ENCODE peak calls at places on chromosome 10, in ten cellular contexts. I is heart left ventricle, N is K562, U is heart right ventricle, J is pancreas, M is psoas muscle, O is astrocyte, E is fibroblast of lung, F is epithelial cell of proximal tubule, C is left ventricle myocardium inferior. P is an unnamed sample.

GRCh38 chr10:100562806-100563293 is 27.1 kb downstream of the HIF1AN start:
- DNase-seq in I (no peak), N (peak; percentile 44), U (no peak), J (peak; percentile 27), M (no peak), O (peak; percentile 18), E (peak; percentile 38), F (peak; percentile 9), C (no peak), P (peak; percentile 49)

GRCh38 chr10:133440633-133441285 is 13.0 kb upstream of the SCART1 start:
- DNase-seq in I (no peak), N (no peak), U (no peak), J (no peak), M (no peak), O (no peak), E (no peak), F (no peak), C (no peak), P (no peak)

GRCh38 chr10:24208661-24209420 is at the start of gene KIAA1217:
- DNase-seq in I (peak; percentile 71), N (no peak), U (peak; percentile 61), J (peak; percentile 69), M (peak; percentile 88), O (peak; percentile 46), E (peak; percentile 63), F (no peak), C (peak; percentile 65), P (peak; percentile 56)

GRCh38 chr10:44364566-44364965 is 20.3 kb downstream of the CXCL12 start:
- DNase-seq in I (no peak), N (no peak), U (no peak), J (no peak), M (no peak), O (no peak), E (no peak), F (no peak), C (no peak), P (no peak)

GRCh38 chr10:24992512-24993133 is 23.3 kb downstream of the ENKUR start:
- DNase-seq in I (no peak), N (no peak), U (no peak), J (no peak), M (no peak), O (no peak), E (no peak), F (no peak), C (no peak), P (no peak)

GRCh38 chr10:75358835-75359421 is 42.6 kb downstream of the ZNF503 start:
- DNase-seq in I (no peak), N (no peak), U (no peak), J (no peak), M (no peak), O (peak; percentile 81), E (peak; percentile 85), F (peak; percentile 76), C (no peak), P (peak; percentile 86)

GRCh38 chr10:77643795-77644468 is 6.3 kb upstream of the KCNMA1 start:
- DNase-seq in I (no peak), N (peak; percentile 56), U (no peak), J (no peak), M (no peak), O (peak; percentile 37), E (peak; percentile 59), F (no peak), C (no peak), P (peak; percentile 78)

GRCh38 chr10:110762109-110762848 is 109.4 kb upstream of the PDCD4 start:
- DNase-seq in I (no peak), N (no peak), U (no peak), J (no peak), M (no peak), O (no peak), E (no peak), F (no peak), C (no peak), P (no peak)

GRCh38 chr10:79148452-79149344 is 79.9 kb downstream of the ZMIZ1 start:
- DNase-seq in I (peak; percentile 89), N (peak; percentile 78), U (peak; percentile 86), J (no peak), M (peak; percentile 89), O (no peak), E (peak; percentile 71), F (no peak), C (peak; percentile 88), P (peak; percentile 69)

GRCh38 chr10:34758447-34758996 is 56.6 kb downstream of the PARD3 start:
- DNase-seq in I (no peak), N (peak; percentile 39), U (no peak), J (no peak), M (no peak), O (peak; percentile 95), E (peak; percentile 96), F (peak; percentile 92), C (no peak), P (peak; percentile 76)

GRCh38 chr10:70682920-70683600 is 10.8 kb downstream of the ADAMTS14 start:
- DNase-seq in I (peak; percentile 15), N (no peak), U (no peak), J (no peak), M (no peak), O (no peak), E (no peak), F (no peak), C (no peak), P (no peak)

GRCh38 chr10:132341781-132342180 is 9.8 kb downstream of the LRRC27 start:
- DNase-seq in I (no peak), N (no peak), U (no peak), J (no peak), M (no peak), O (no peak), E (no peak), F (no peak), C (no peak), P (no peak)

GRCh38 chr10:81843042-81843441 is 32.0 kb upstream of the NRG3 start:
- DNase-seq in I (no peak), N (no peak), U (no peak), J (no peak), M (no peak), O (no peak), E (no peak), F (no peak), C (no peak), P (no peak)
- TF ChIP-seq CTCF in I (no peak), N (no peak), U (no peak), J (no peak), M (no peak), O (no peak), E (no peak), F (peak; percentile 68), C (no peak), P (no peak)

GRCh38 chr10:7474388-7474787 is 63.6 kb upstream of the SFMBT2 start:
- DNase-seq in I (no peak), N (no peak), U (no peak), J (no peak), M (no peak), O (no peak), E (no peak), F (no peak), C (no peak), P (no peak)

GRCh38 chr10:7473474-7473873 is 62.6 kb upstream of the SFMBT2 start:
- DNase-seq in I (no peak), N (no peak), U (no peak), J (no peak), M (no peak), O (no peak), E (no peak), F (no peak), C (no peak), P (no peak)

GRCh38 chr10:7475046-7475860 is 64.4 kb upstream of the SFMBT2 start:
- DNase-seq in I (peak; percentile 48), N (no peak), U (peak; percentile 33), J (peak; percentile 51), M (peak; percentile 63), O (no peak), E (peak; percentile 8), F (no peak), C (peak; percentile 38), P (no peak)

GRCh38 chr10:7470371-7470770 is 59.5 kb upstream of the SFMBT2 start:
- DNase-seq in I (no peak), N (no peak), U (no peak), J (no peak), M (no peak), O (no peak), E (no peak), F (no peak), C (no peak), P (no peak)

GRCh38 chr10:7471720-7472367 is 61.0 kb upstream of the SFMBT2 start:
- DNase-seq in I (no peak), N (no peak), U (no peak), J (no peak), M (no peak), O (no peak), E (no peak), F (no peak), C (no peak), P (no peak)
- H3K4me3 ChIP-seq in I (no peak overlapping the region), N (no peak overlapping the region), U (no peak overlapping the region), J (no peak overlapping the region), M (no peak overlapping the region), O (no peak overlapping the region), E (no peak overlapping the region), F (no peak overlapping the region), C (no peak overlapping the region), P (no peak overlapping the region)

DNA sequence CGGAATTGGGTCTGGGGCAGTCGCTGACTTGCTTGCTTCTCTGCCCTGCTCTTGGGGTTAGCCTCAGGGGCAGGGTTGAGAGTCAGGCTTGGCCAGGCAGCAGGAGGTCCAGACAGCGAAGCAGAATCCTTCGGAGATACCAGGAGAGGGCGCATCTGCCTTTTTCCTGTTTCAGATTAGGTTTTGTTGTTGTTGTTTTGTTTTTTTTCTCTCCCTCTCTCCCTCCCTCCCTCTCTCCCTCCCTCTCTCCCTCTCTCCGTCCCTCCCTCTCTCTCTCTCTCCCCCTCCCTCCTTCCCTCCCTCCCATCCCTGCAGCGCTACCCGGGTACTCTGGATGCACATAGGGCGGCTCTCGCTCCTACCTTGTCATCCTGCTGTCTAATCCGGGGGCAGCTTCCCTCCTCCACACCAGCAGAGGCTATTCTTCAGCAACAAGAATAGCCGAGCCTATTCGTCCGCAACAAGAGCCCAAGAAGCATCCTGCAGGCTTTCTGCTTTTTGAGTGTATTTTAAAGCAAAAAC is 758 bp upstream of the OPTN start:
- DNase-seq in I (peak; percentile 42), N (peak; percentile 38), U (peak; percentile 25), J (peak; percentile 36), M (peak; percentile 61), O (no peak), E (no peak), F (no peak), C (no peak), P (peak; percentile 65)
- TF ChIP-seq CTCF in I (no peak), N (peak; percentile 56), U (peak; percentile 18), J (no peak), M (peak; percentile 13), O (peak; percentile 24), E (peak; percentile 65), F (peak; percentile 55), C (no peak), P (peak; percentile 49)

DNA sequence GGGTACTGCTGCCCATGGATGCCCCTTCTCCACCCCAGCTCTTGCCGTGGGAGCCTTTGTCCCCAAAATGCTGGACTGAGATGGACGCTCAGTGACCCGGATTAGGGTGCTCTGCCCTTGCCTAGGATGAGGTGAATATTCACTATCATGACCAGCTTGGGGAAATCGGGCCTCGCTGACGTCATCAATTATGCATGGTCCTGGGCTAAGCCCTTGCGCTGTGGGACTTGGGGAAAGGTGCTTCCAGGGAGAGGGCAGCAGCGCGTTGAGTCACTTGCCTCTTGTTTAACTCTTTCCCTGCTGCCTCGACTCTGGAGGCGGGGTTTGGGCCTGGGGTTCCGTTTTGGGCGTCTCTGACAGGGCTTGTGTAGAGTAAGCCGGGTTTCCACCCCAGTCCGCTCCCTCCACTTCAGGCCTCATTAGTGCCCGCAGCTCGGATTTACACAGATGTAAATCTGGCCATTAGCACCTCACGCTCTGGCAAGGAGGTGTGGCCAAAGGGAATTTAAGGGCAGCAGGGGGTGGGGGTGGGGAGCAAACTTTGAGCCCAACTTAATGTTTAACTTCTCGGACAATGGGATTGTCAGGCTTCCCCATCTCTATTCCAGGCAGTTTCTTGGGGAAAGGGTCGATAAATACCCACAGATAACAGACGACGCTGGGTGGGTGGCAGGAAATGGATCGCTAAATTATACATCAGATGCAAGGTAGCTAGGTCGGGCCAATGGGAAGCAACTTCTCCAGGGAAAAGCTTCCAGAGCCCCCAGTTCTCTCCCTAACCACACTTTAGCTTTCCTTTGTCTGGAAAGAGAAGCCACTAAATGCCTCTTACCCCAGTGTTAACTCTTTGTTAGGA is 51.3 kb upstream of the TCF7L2 start:
- DNase-seq in I (no peak), N (no peak), U (no peak), J (peak; percentile 38), M (no peak), O (peak; percentile 74), E (peak; percentile 80), F (peak; percentile 66), C (no peak), P (peak; percentile 49)
- H3K4me3 ChIP-seq in I (no peak overlapping the region), N (no peak overlapping the region), U (peak overlapping the region; percentile 32), J (no peak overlapping the region), M (no peak overlapping the region), O (peak overlapping the region; percentile 52), E (no peak overlapping the region), F (peak overlapping the region; percentile 49), C (peak overlapping the region; percentile 44), P (peak overlapping the region; percentile 9)

P was measured in fibroblast of the aortic adventitia.